ENCODE peak calls at places on chromosomes 13 and 19, in eight cellular contexts. G, T, P, M, Y, C, K and V are unnamed samples.

GRCh38 chr19:21092107-21092506 is 10.1 kb downstream of the ZNF714 start:
- DNase-seq in G (no peak), T (no peak), P (no peak), M (no peak), Y (no peak), C (no peak), K (peak), V (no peak)

GRCh38 chr13:114035583-114036501 is 62.0 kb upstream of the C13orf46 start:
- DNase-seq in G (peak), T (no peak), P (no peak), M (no peak), Y (no peak), C (peak), K (peak), V (no peak)

GRCh38 chr13:103395140-103395539 is 328.9 kb upstream of the SLC10A2 start:
- DNase-seq in G (no peak), T (no peak), P (no peak), M (no peak), Y (no peak), C (no peak), K (no peak), V (no peak)

GRCh38 chr13:93996471-93996870 is 483.0 kb downstream of the DCT start:
- DNase-seq in G (no peak), T (no peak), P (no peak), M (no peak), Y (no peak), C (no peak), K (no peak), V (no peak)

GRCh38 chr13:46389985-46390384 is 2.9 kb upstream of the RUBCNL start:
- DNase-seq in G (peak), T (no peak), P (peak), M (no peak), Y (no peak), C (no peak), K (no peak), V (no peak)

GRCh38 chr19:34253711-34254551 is 423 bp upstream of the GARRE1 start:
- DNase-seq in G (peak), T (no peak), P (peak), M (peak), Y (peak), C (peak), K (no peak), V (no peak)

GRCh38 chr19:51637362-51637978 is 7.3 kb upstream of the SIGLEC5 start:
- DNase-seq in G (no peak), T (no peak), P (peak), M (no peak), Y (no peak), C (no peak), K (no peak), V (no peak)

GRCh38 chr13:109974354-109974753 is 188.0 kb upstream of the IRS2 start:
- DNase-seq in G (no peak), T (no peak), P (no peak), M (no peak), Y (no peak), C (no peak), K (peak), V (no peak)

GRCh38 chr19:14505488-14506239 is 9.7 kb upstream of the GIPC1 start:
- DNase-seq in G (peak), T (peak), P (peak), M (peak), Y (no peak), C (peak), K (peak), V (no peak)

GRCh38 chr19:45075215-45076028 is 856 bp downstream of the ZNF296 start:
- DNase-seq in G (peak), T (peak), P (peak), M (no peak), Y (no peak), C (no peak), K (no peak), V (no peak)

GRCh38 chr19:442085-442484 is 18.7 kb downstream of the SHC2 start:
- DNase-seq in G (no peak), T (no peak), P (no peak), M (no peak), Y (no peak), C (no peak), K (no peak), V (no peak)

GRCh38 chr13:24232474-24232873 is 72.0 kb downstream of the SPATA13 start:
- DNase-seq in G (no peak), T (no peak), P (no peak), M (no peak), Y (no peak), C (no peak), K (no peak), V (no peak)

GRCh38 chr13:44471686-44472085 is 98.1 kb downstream of the SERP2 start:
- DNase-seq in G (no peak), T (no peak), P (no peak), M (no peak), Y (no peak), C (no peak), K (peak), V (no peak)

GRCh38 chr19:1872807-1873523 is 9.6 kb upstream of the KLF16 start:
- DNase-seq in G (no peak), T (no peak), P (no peak), M (no peak), Y (no peak), C (no peak), K (no peak), V (no peak)

GRCh38 chr19:48806818-48807589 is 3.8 kb downstream of the BCAT2 start:
- DNase-seq in G (peak), T (no peak), P (peak), M (no peak), Y (no peak), C (peak), K (no peak), V (no peak)

GRCh38 chr13:44815507-44816074 is 173.7 kb downstream of the NUFIP1 start:
- DNase-seq in G (no peak), T (peak), P (no peak), M (no peak), Y (peak), C (no peak), K (peak), V (peak)

GRCh38 chr19:46404039-46404883 is 9.1 kb downstream of the CCDC8 start:
- DNase-seq in G (peak), T (no peak), P (peak), M (no peak), Y (no peak), C (peak), K (peak), V (no peak)

GRCh38 chr19:7137120-7137519 is 67.6 kb downstream of the ZNF557 start:
- DNase-seq in G (no peak), T (no peak), P (no peak), M (no peak), Y (no peak), C (no peak), K (no peak), V (no peak)

GRCh38 chr19:48355555-48355954 is 8.2 kb downstream of the TMEM143 start:
- DNase-seq in G (no peak), T (no peak), P (no peak), M (no peak), Y (no peak), C (no peak), K (no peak), V (no peak)

GRCh38 chr19:54248016-54248601 is 5.5 kb upstream of the LILRA6 start:
- DNase-seq in G (no peak), T (no peak), P (no peak), M (no peak), Y (no peak), C (no peak), K (no peak), V (no peak)

GRCh38 chr19:55048446-55048845 is 10.4 kb upstream of the GP6 start:
- DNase-seq in G (no peak), T (no peak), P (no peak), M (no peak), Y (no peak), C (no peak), K (no peak), V (no peak)

GRCh38 chr19:8004723-8005513 is 523 bp downstream of the ELAVL1 start:
- DNase-seq in G (peak), T (no peak), P (peak), M (no peak), Y (no peak), C (peak), K (no peak), V (no peak)

GRCh38 chr13:107028751-107029150 is 460.8 kb upstream of the ARGLU1 start:
- DNase-seq in G (no peak), T (no peak), P (no peak), M (no peak), Y (no peak), C (no peak), K (no peak), V (no peak)

GRCh38 chr19:6803036-6803404 is 30.5 kb downstream of the VAV1 start:
- DNase-seq in G (no peak), T (no peak), P (peak), M (no peak), Y (no peak), C (no peak), K (no peak), V (no peak)

GRCh38 chr13:94480672-94481145 is 1.2 kb upstream of the DCT start:
- DNase-seq in G (no peak), T (no peak), P (no peak), M (no peak), Y (no peak), C (no peak), K (peak), V (no peak)

GRCh38 chr13:48890386-48890785 is 85.3 kb upstream of the FNDC3A start:
- DNase-seq in G (no peak), T (no peak), P (no peak), M (no peak), Y (no peak), C (no peak), K (no peak), V (no peak)

GRCh38 chr19:48836089-48837017 is at the start of gene HSD17B14:
- DNase-seq in G (peak), T (peak), P (no peak), M (peak), Y (no peak), C (peak), K (peak), V (no peak)

GRCh38 chr19:9883231-9883758 is 48.2 kb downstream of the PIN1 start:
- DNase-seq in G (peak), T (peak), P (no peak), M (no peak), Y (no peak), C (no peak), K (no peak), V (no peak)

GRCh38 chr19:9881720-9882119 is 46.6 kb downstream of the PIN1 start:
- DNase-seq in G (no peak), T (no peak), P (no peak), M (no peak), Y (no peak), C (no peak), K (no peak), V (no peak)

GRCh38 chr19:9883764-9884163 is 48.6 kb downstream of the PIN1 start:
- DNase-seq in G (no peak), T (no peak), P (no peak), M (no peak), Y (no peak), C (no peak), K (no peak), V (no peak)

GRCh38 chr19:9885077-9885552 is 50.0 kb downstream of the PIN1 start:
- DNase-seq in G (no peak), T (no peak), P (no peak), M (no peak), Y (no peak), C (peak), K (peak), V (peak)
- TF ChIP-seq CTCF in G (no peak), T (peak), P (no peak), M (no peak), Y (no peak), C (peak), K (peak), V (peak)

GRCh38 chr13:72651196-72651595 is 76.2 kb downstream of the MZT1 start:
- DNase-seq in G (no peak), T (no peak), P (no peak), M (no peak), Y (no peak), C (no peak), K (no peak), V (no peak)
- TF ChIP-seq CTCF in G (peak), T (no peak), P (peak), M (peak), Y (no peak), C (no peak), K (peak), V (peak)

DNA sequence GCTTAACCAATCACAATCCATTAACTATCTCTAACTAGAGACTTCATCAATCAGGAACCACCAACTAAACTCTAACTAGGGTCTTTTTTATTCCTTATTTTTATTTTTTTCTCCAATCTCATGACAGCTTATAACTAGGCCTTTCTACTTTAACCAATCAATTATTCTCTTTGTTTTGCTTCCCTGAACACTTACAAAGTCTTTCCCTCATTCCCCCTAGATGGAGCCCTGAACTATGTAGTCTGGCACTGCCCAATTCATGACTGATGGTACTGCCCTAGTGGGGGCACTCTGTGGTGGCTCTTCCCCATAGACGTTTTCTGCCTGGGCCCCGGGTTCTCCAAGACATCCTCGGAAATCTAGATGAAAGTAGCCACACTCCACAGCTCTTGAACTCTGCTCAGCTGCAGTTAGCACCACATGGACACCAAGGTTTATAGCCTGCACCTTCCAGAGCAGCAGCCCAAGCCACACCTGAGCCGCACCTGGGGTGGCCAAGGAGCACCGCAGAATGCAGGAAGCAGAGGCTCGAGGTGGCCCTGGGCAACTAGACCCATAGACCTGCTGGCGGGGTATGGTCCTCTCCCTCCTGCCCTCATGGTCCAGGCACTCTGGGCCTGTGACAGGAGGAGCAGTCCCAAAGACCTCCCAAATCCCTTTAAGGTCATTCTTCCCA is 6.6 kb downstream of the ATP7B start:
- DNase-seq in G (no peak), T (no peak), P (no peak), M (no peak), Y (no peak), C (no peak), K (no peak), V (no peak)
- TF ChIP-seq CTCF in G (no peak), T (no peak), P (peak), M (no peak), Y (no peak), C (no peak), K (no peak), V (no peak)

GRCh38 chr19:28705008-28705407 is 507.9 kb downstream of the UQCRFS1 start:
- DNase-seq in G (no peak), T (no peak), P (peak), M (no peak), Y (no peak), C (no peak), K (peak), V (peak)
- TF ChIP-seq CTCF in G (peak), T (no peak), P (peak), M (peak), Y (no peak), C (no peak), K (peak), V (peak)

DNA sequence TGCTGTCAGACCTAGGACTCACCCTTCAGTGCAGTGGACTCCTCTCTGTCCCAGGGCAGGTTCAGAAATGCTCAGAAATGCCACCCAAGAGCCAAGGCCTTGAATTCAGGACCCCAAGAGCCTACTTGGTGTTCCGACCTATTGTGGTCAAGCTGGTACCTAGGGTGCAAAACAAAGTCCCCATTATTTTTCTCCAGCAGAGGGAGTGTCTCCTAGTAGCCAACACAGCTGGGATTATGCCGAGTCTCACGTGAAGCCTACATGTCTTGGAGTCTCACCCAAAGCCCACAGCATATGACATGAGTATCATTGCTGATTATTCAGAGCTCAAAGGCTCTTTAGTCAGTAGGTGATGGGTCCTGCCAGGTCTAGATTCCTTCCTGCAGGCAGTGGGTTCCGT is 671.1 kb upstream of the SPRY2 start:
- DNase-seq in G (no peak), T (no peak), P (no peak), M (no peak), Y (no peak), C (no peak), K (no peak), V (no peak)
- TF ChIP-seq CTCF in G (no peak), T (no peak), P (no peak), M (no peak), Y (no peak), C (no peak), K (no peak), V (no peak)